ENCODE peak calls at places on chromosomes 3 and 15, in ten cellular contexts. One of them, this sample, is unnamed.

GRCh38 chr15:69491051-69491505 is 38.5 kb downstream of the RPLP1 start:
- DNase-seq in transverse colon: no peak
- DNase-seq in astrocyte: peak; percentile 55
- DNase-seq in smooth muscle cell of the brain vasculature: no peak
- DNase-seq in brain pericyte: no peak
- DNase-seq in stimulated activated CD4-positive, alpha-beta T cell treated with anti-CD3 and anti-CD28 coated beads, Interleukin-2, amount 100 ng/mL, for 48 hours: no peak
- DNase-seq in HEK293T: no peak
- DNase-seq in AG04450: no peak
- DNase-seq in substantia nigra: peak; percentile 73
- DNase-seq in CD8-positive, alpha-beta T cell: no peak
- DNase-seq in this sample: peak; percentile 24

GRCh38 chr3:58521002-58521670 is 15.9 kb downstream of the ACOX2 start:
- DNase-seq in CD8-positive, alpha-beta T cell: no peak
- DNase-seq in HEK293T: no peak
- DNase-seq in stimulated activated CD4-positive, alpha-beta T cell treated with anti-CD3 and anti-CD28 coated beads, Interleukin-2, amount 100 ng/mL, for 48 hours: no peak
- DNase-seq in smooth muscle cell of the brain vasculature: no peak
- DNase-seq in transverse colon: no peak
- DNase-seq in substantia nigra: no peak
- DNase-seq in AG04450: no peak
- DNase-seq in astrocyte: no peak
- DNase-seq in brain pericyte: no peak
- DNase-seq in this sample: no peak

GRCh38 chr3:52277071-52277964 is 1.1 kb downstream of the WDR82 start:
- DNase-seq in stimulated activated CD4-positive, alpha-beta T cell treated with anti-CD3 and anti-CD28 coated beads, Interleukin-2, amount 100 ng/mL, for 48 hours: peak; percentile 73
- DNase-seq in CD8-positive, alpha-beta T cell: peak; percentile 81
- DNase-seq in smooth muscle cell of the brain vasculature: no peak
- DNase-seq in astrocyte: peak; percentile 39
- DNase-seq in AG04450: peak; percentile 29
- DNase-seq in substantia nigra: peak; percentile 67
- DNase-seq in transverse colon: peak; percentile 84
- DNase-seq in HEK293T: peak; percentile 60
- DNase-seq in brain pericyte: no peak
- DNase-seq in this sample: peak; percentile 49

GRCh38 chr3:46440531-46441294 is 24.0 kb downstream of the LTF start:
- DNase-seq in substantia nigra: no peak
- DNase-seq in stimulated activated CD4-positive, alpha-beta T cell treated with anti-CD3 and anti-CD28 coated beads, Interleukin-2, amount 100 ng/mL, for 48 hours: no peak
- DNase-seq in HEK293T: no peak
- DNase-seq in brain pericyte: no peak
- DNase-seq in astrocyte: no peak
- DNase-seq in smooth muscle cell of the brain vasculature: no peak
- DNase-seq in AG04450: no peak
- DNase-seq in CD8-positive, alpha-beta T cell: peak; percentile 12
- DNase-seq in transverse colon: peak; percentile 21
- DNase-seq in this sample: no peak

GRCh38 chr15:90192961-90193786 is 8.0 kb upstream of the SEMA4B start:
- DNase-seq in CD8-positive, alpha-beta T cell: no peak
- DNase-seq in HEK293T: no peak
- DNase-seq in stimulated activated CD4-positive, alpha-beta T cell treated with anti-CD3 and anti-CD28 coated beads, Interleukin-2, amount 100 ng/mL, for 48 hours: no peak
- DNase-seq in AG04450: no peak
- DNase-seq in brain pericyte: no peak
- DNase-seq in transverse colon: no peak
- DNase-seq in astrocyte: no peak
- DNase-seq in smooth muscle cell of the brain vasculature: no peak
- DNase-seq in substantia nigra: peak; percentile 30
- DNase-seq in this sample: no peak

GRCh38 chr3:111012388-111013248 is 59.0 kb upstream of the NECTIN3 start:
- DNase-seq in stimulated activated CD4-positive, alpha-beta T cell treated with anti-CD3 and anti-CD28 coated beads, Interleukin-2, amount 100 ng/mL, for 48 hours: no peak
- DNase-seq in transverse colon: no peak
- DNase-seq in CD8-positive, alpha-beta T cell: no peak
- DNase-seq in smooth muscle cell of the brain vasculature: no peak
- DNase-seq in AG04450: no peak
- DNase-seq in HEK293T: peak; percentile 33
- DNase-seq in astrocyte: no peak
- DNase-seq in brain pericyte: no peak
- DNase-seq in substantia nigra: peak; percentile 0
- DNase-seq in this sample: no peak

GRCh38 chr3:120093923-120094775 is at the start of gene GSK3B:
- DNase-seq in HEK293T: peak; percentile 34
- DNase-seq in substantia nigra: peak; percentile 90
- DNase-seq in stimulated activated CD4-positive, alpha-beta T cell treated with anti-CD3 and anti-CD28 coated beads, Interleukin-2, amount 100 ng/mL, for 48 hours: peak; percentile 98
- DNase-seq in smooth muscle cell of the brain vasculature: no peak
- DNase-seq in AG04450: no peak
- DNase-seq in astrocyte: no peak
- DNase-seq in CD8-positive, alpha-beta T cell: peak; percentile 99
- DNase-seq in brain pericyte: peak; percentile 38
- DNase-seq in transverse colon: peak; percentile 78
- DNase-seq in this sample: peak; percentile 92

GRCh38 chr15:70192041-70192440 is 94.3 kb upstream of the TLE3 start:
- DNase-seq in transverse colon: no peak
- DNase-seq in smooth muscle cell of the brain vasculature: no peak
- DNase-seq in CD8-positive, alpha-beta T cell: no peak
- DNase-seq in HEK293T: no peak
- DNase-seq in AG04450: no peak
- DNase-seq in brain pericyte: no peak
- DNase-seq in stimulated activated CD4-positive, alpha-beta T cell treated with anti-CD3 and anti-CD28 coated beads, Interleukin-2, amount 100 ng/mL, for 48 hours: no peak
- DNase-seq in astrocyte: no peak
- DNase-seq in substantia nigra: no peak
- DNase-seq in this sample: no peak

GRCh38 chr15:58521293-58521991 is 89.7 kb downstream of the LIPC start:
- DNase-seq in brain pericyte: no peak
- DNase-seq in stimulated activated CD4-positive, alpha-beta T cell treated with anti-CD3 and anti-CD28 coated beads, Interleukin-2, amount 100 ng/mL, for 48 hours: no peak
- DNase-seq in smooth muscle cell of the brain vasculature: no peak
- DNase-seq in CD8-positive, alpha-beta T cell: no peak
- DNase-seq in HEK293T: no peak
- DNase-seq in transverse colon: no peak
- DNase-seq in substantia nigra: peak; percentile 15
- DNase-seq in AG04450: peak; percentile 26
- DNase-seq in astrocyte: peak; percentile 72
- DNase-seq in this sample: peak; percentile 75

GRCh38 chr3:29410200-29410599 is 129.3 kb downstream of the RBMS3 start:
- DNase-seq in smooth muscle cell of the brain vasculature: no peak
- DNase-seq in CD8-positive, alpha-beta T cell: no peak
- DNase-seq in stimulated activated CD4-positive, alpha-beta T cell treated with anti-CD3 and anti-CD28 coated beads, Interleukin-2, amount 100 ng/mL, for 48 hours: no peak
- DNase-seq in substantia nigra: no peak
- DNase-seq in brain pericyte: no peak
- DNase-seq in transverse colon: no peak
- DNase-seq in HEK293T: no peak
- DNase-seq in astrocyte: no peak
- DNase-seq in AG04450: no peak
- DNase-seq in this sample: no peak

GRCh38 chr3:133038089-133038730 is at the start of gene TMEM108:
- DNase-seq in CD8-positive, alpha-beta T cell: no peak
- DNase-seq in AG04450: peak; percentile 30
- DNase-seq in substantia nigra: peak; percentile 86
- DNase-seq in smooth muscle cell of the brain vasculature: peak; percentile 33
- DNase-seq in stimulated activated CD4-positive, alpha-beta T cell treated with anti-CD3 and anti-CD28 coated beads, Interleukin-2, amount 100 ng/mL, for 48 hours: peak; percentile 1
- DNase-seq in HEK293T: peak; percentile 95
- DNase-seq in transverse colon: peak; percentile 52
- DNase-seq in brain pericyte: no peak
- DNase-seq in astrocyte: peak; percentile 31
- DNase-seq in this sample: peak; percentile 62

GRCh38 chr3:39273119-39273518 is 6.7 kb downstream of the CX3CR1 start:
- DNase-seq in smooth muscle cell of the brain vasculature: no peak
- DNase-seq in CD8-positive, alpha-beta T cell: no peak
- DNase-seq in AG04450: no peak
- DNase-seq in brain pericyte: no peak
- DNase-seq in stimulated activated CD4-positive, alpha-beta T cell treated with anti-CD3 and anti-CD28 coated beads, Interleukin-2, amount 100 ng/mL, for 48 hours: no peak
- DNase-seq in astrocyte: no peak
- DNase-seq in substantia nigra: no peak
- DNase-seq in transverse colon: no peak
- DNase-seq in HEK293T: peak; percentile 37
- DNase-seq in this sample: no peak

GRCh38 chr3:123522666-123523412 is 62.0 kb downstream of the HACD2 start:
- DNase-seq in brain pericyte: no peak
- DNase-seq in AG04450: no peak
- DNase-seq in transverse colon: no peak
- DNase-seq in CD8-positive, alpha-beta T cell: no peak
- DNase-seq in stimulated activated CD4-positive, alpha-beta T cell treated with anti-CD3 and anti-CD28 coated beads, Interleukin-2, amount 100 ng/mL, for 48 hours: no peak
- DNase-seq in astrocyte: no peak
- DNase-seq in HEK293T: no peak
- DNase-seq in substantia nigra: no peak
- DNase-seq in smooth muscle cell of the brain vasculature: no peak
- DNase-seq in this sample: no peak

GRCh38 chr3:50617096-50617791 is at the start of gene MAPKAPK3:
- DNase-seq in astrocyte: no peak
- DNase-seq in brain pericyte: no peak
- DNase-seq in HEK293T: no peak
- DNase-seq in stimulated activated CD4-positive, alpha-beta T cell treated with anti-CD3 and anti-CD28 coated beads, Interleukin-2, amount 100 ng/mL, for 48 hours: no peak
- DNase-seq in AG04450: no peak
- DNase-seq in substantia nigra: no peak
- DNase-seq in transverse colon: peak; percentile 66
- DNase-seq in smooth muscle cell of the brain vasculature: no peak
- DNase-seq in CD8-positive, alpha-beta T cell: peak; percentile 47
- DNase-seq in this sample: no peak

GRCh38 chr3:24316887-24317383 is 177.7 kb downstream of the THRB start:
- DNase-seq in substantia nigra: no peak
- DNase-seq in transverse colon: peak; percentile 68
- DNase-seq in astrocyte: no peak
- DNase-seq in brain pericyte: no peak
- DNase-seq in stimulated activated CD4-positive, alpha-beta T cell treated with anti-CD3 and anti-CD28 coated beads, Interleukin-2, amount 100 ng/mL, for 48 hours: no peak
- DNase-seq in CD8-positive, alpha-beta T cell: no peak
- DNase-seq in smooth muscle cell of the brain vasculature: no peak
- DNase-seq in AG04450: no peak
- DNase-seq in HEK293T: no peak
- DNase-seq in this sample: no peak

GRCh38 chr3:187098925-187099512 is 40.3 kb downstream of the RPL39L start:
- DNase-seq in CD8-positive, alpha-beta T cell: no peak
- DNase-seq in transverse colon: no peak
- DNase-seq in HEK293T: no peak
- DNase-seq in astrocyte: no peak
- DNase-seq in smooth muscle cell of the brain vasculature: no peak
- DNase-seq in stimulated activated CD4-positive, alpha-beta T cell treated with anti-CD3 and anti-CD28 coated beads, Interleukin-2, amount 100 ng/mL, for 48 hours: no peak
- DNase-seq in AG04450: no peak
- DNase-seq in substantia nigra: no peak
- DNase-seq in brain pericyte: no peak
- DNase-seq in this sample: no peak

GRCh38 chr15:31732695-31733094 is 297.6 kb upstream of the CHRNA7 start:
- DNase-seq in brain pericyte: no peak
- DNase-seq in CD8-positive, alpha-beta T cell: no peak
- DNase-seq in transverse colon: no peak
- DNase-seq in stimulated activated CD4-positive, alpha-beta T cell treated with anti-CD3 and anti-CD28 coated beads, Interleukin-2, amount 100 ng/mL, for 48 hours: no peak
- DNase-seq in astrocyte: no peak
- DNase-seq in smooth muscle cell of the brain vasculature: no peak
- DNase-seq in substantia nigra: no peak
- DNase-seq in AG04450: no peak
- DNase-seq in HEK293T: no peak
- DNase-seq in this sample: no peak

GRCh38 chr15:78995921-78996780 is 51.3 kb upstream of the CTSH start:
- DNase-seq in CD8-positive, alpha-beta T cell: no peak
- DNase-seq in substantia nigra: no peak
- DNase-seq in transverse colon: no peak
- DNase-seq in astrocyte: no peak
- DNase-seq in smooth muscle cell of the brain vasculature: no peak
- DNase-seq in HEK293T: no peak
- DNase-seq in brain pericyte: no peak
- DNase-seq in AG04450: no peak
- DNase-seq in stimulated activated CD4-positive, alpha-beta T cell treated with anti-CD3 and anti-CD28 coated beads, Interleukin-2, amount 100 ng/mL, for 48 hours: no peak
- DNase-seq in this sample: no peak